ENCODE peak calls at places on chromosomes 12 and 14, in six cellular contexts. X, H, A, Z, Y and D are unnamed samples.

GRCh38 chr12:122981036-122981471 is 573 bp downstream of the ARL6IP4 start:
- DNase-seq in X (no peak), H (no peak), A (no peak), Z (no peak), Y (no peak), D (no peak)

GRCh38 chr12:127559349-127560040 is 707.5 kb upstream of the TMEM132C start:
- DNase-seq in X (peak), H (peak), A (peak), Z (no peak), Y (no peak), D (peak)

GRCh38 chr12:24500466-24501232 is 448.3 kb downstream of the BCAT1 start:
- DNase-seq in X (peak), H (no peak), A (no peak), Z (no peak), Y (no peak), D (no peak)

GRCh38 chr12:120826335-120826734 is 77.8 kb downstream of the SPPL3 start:
- DNase-seq in X (no peak), H (no peak), A (no peak), Z (no peak), Y (no peak), D (no peak)

GRCh38 chr12:54337280-54337842 is 12.4 kb downstream of the COPZ1 start:
- DNase-seq in X (no peak), H (no peak), A (no peak), Z (no peak), Y (no peak), D (no peak)

GRCh38 chr14:68846466-68846865 is 53.6 kb upstream of the ZFP36L1 start:
- DNase-seq in X (no peak), H (no peak), A (no peak), Z (no peak), Y (no peak), D (no peak)

GRCh38 chr12:72747460-72747859 is 475.3 kb downstream of the TRHDE start:
- DNase-seq in X (no peak), H (no peak), A (no peak), Z (no peak), Y (no peak), D (no peak)

GRCh38 chr14:52023518-52023917 is 34.2 kb downstream of the RTRAF start:
- DNase-seq in X (peak), H (peak), A (no peak), Z (no peak), Y (no peak), D (no peak)

GRCh38 chr12:77382096-77382742 is 316.9 kb upstream of the E2F7 start:
- DNase-seq in X (no peak), H (no peak), A (no peak), Z (no peak), Y (no peak), D (no peak)

GRCh38 chr14:100575266-100575995 is 11.8 kb downstream of the BEGAIN start:
- DNase-seq in X (no peak), H (no peak), A (no peak), Z (no peak), Y (no peak), D (no peak)

GRCh38 chr12:132366341-132366861 is 37.0 kb upstream of the GALNT9 start:
- DNase-seq in X (no peak), H (no peak), A (no peak), Z (no peak), Y (no peak), D (no peak)

GRCh38 chr14:85535916-85536834 is 6.2 kb downstream of the FLRT2 start:
- DNase-seq in X (peak), H (peak), A (no peak), Z (no peak), Y (no peak), D (no peak)

GRCh38 chr12:131605304-131605829 is 105.5 kb upstream of the SFSWAP start:
- DNase-seq in X (no peak), H (no peak), A (no peak), Z (no peak), Y (no peak), D (no peak)

GRCh38 chr12:84077692-84078091 is 834.9 kb downstream of the SLC6A15 start:
- DNase-seq in X (no peak), H (no peak), A (no peak), Z (no peak), Y (no peak), D (no peak)

GRCh38 chr12:31362115-31362758 is 36.3 kb upstream of the SINHCAF start:
- DNase-seq in X (no peak), H (no peak), A (peak), Z (no peak), Y (no peak), D (peak)

GRCh38 chr14:85534914-85535313 is 5.0 kb downstream of the FLRT2 start:
- DNase-seq in X (no peak), H (no peak), A (no peak), Z (no peak), Y (no peak), D (no peak)

GRCh38 chr12:54001283-54002187 is 1.6 kb downstream of the HOXC9 start:
- DNase-seq in X (no peak), H (no peak), A (no peak), Z (no peak), Y (no peak), D (no peak)

GRCh38 chr12:9910716-9911421 is 21.3 kb downstream of the CLEC2A start:
- DNase-seq in X (no peak), H (no peak), A (no peak), Z (no peak), Y (no peak), D (no peak)

GRCh38 chr14:104283197-104284106 is 145.1 kb downstream of the KIF26A start:
- DNase-seq in X (no peak), H (no peak), A (peak), Z (no peak), Y (no peak), D (no peak)

GRCh38 chr12:130440411-130441080 is 102.9 kb downstream of the PIWIL1 start:
- DNase-seq in X (no peak), H (no peak), A (no peak), Z (no peak), Y (no peak), D (no peak)

GRCh38 chr12:69540606-69541386 is 44.5 kb upstream of the CCT2 start:
- DNase-seq in X (peak), H (peak), A (no peak), Z (no peak), Y (no peak), D (no peak)

GRCh38 chr12:62600038-62600437 is 133.4 kb downstream of the MON2 start:
- DNase-seq in X (no peak), H (peak), A (no peak), Z (no peak), Y (no peak), D (no peak)
- TF ChIP-seq CTCF in X (peak), H (peak), A (no peak), Z (peak), Y (peak), D (no peak)

DNA sequence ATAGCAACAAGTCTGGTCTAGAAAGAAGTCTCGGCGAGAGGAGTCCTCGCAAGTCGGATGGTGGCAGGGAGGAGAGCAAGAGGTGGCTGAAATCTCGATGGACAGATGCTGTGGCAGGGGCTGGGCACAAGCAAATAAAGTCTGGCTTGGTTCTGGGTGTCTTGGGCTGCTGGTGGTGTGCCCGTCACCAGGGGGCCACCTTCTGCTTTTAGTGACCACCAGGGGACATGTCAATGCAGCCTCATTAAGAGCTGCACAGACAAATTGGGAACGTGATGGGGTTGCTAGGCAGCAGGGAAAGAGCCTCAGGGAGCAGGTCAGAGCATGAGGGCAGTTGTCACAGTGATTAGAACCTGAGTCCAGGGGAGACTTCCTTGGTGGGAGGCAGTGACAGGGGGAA is 43.9 kb downstream of the LRRC74A start:
- DNase-seq in X (no peak), H (peak), A (no peak), Z (no peak), Y (no peak), D (no peak)
- TF ChIP-seq CTCF in X (peak), H (peak), A (no peak), Z (no peak), Y (peak), D (no peak)

GRCh38 chr14:30185832-30186231 is 258.2 kb upstream of the PRKD1 start:
- DNase-seq in X (no peak), H (no peak), A (no peak), Z (no peak), Y (no peak), D (no peak)
- TF ChIP-seq CTCF in X (peak), H (peak), A (no peak), Z (peak), Y (peak), D (no peak)

DNA sequence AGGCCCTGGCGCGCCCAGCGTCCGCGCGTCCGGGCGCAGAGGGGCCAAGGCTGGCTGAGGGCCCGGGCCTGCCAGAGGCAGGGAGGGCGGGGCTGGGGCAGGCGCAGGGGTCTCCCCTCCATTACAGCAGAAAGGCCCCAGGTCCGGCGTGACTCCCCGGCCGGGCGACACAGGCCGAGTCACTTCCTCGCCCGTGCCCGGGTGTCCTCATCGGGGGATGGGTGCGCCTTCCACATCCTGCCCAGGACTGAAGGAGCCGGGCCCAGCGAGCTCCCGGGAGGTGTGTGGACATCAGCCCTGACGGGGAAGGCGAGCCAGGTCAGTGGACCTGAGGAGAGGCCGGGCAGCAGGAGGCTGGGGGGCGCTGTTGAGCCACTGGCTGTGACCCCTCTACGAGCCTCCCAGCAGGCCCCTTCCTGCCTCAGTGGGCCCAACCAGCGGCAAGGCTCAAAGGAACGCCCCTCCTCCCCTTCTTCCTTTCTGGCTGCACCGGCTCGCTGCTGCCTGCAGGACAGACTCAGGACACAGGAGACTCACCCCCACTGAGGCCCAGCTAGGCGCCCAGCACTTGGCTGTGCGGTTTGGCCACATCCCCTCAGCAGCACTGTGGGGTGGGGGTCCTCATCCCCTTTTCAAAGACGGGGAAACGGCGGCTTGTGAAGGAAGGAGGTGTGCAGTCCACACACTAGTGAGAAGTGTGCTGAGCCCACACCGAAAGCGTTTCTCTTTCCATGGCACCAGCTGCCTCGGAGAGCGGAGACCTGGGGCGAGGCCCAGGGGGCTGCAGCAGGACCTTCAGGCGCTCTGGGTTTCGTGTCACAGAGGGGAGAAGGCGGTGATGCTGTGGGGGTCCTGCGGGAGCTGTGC is 606 bp downstream of the TNFAIP2 start:
- DNase-seq in X (no peak), H (no peak), A (no peak), Z (peak), Y (no peak), D (no peak)
- TF ChIP-seq CTCF in X (peak), H (peak), A (no peak), Z (peak), Y (peak), D (no peak)

GRCh38 chr12:89245090-89245489 is 107.2 kb downstream of the DUSP6 start:
- DNase-seq in X (no peak), H (peak), A (no peak), Z (no peak), Y (no peak), D (no peak)
- TF ChIP-seq CTCF in X (no peak), H (no peak), A (no peak), Z (no peak), Y (no peak), D (no peak)

GRCh38 chr14:63362305-63362914 is 43.7 kb upstream of the GPHB5 start:
- DNase-seq in X (no peak), H (no peak), A (peak), Z (no peak), Y (no peak), D (no peak)

GRCh38 chr14:63357841-63358240 is 39.1 kb upstream of the GPHB5 start:
- DNase-seq in X (no peak), H (no peak), A (no peak), Z (no peak), Y (no peak), D (no peak)

GRCh38 chr14:63361790-63362189 is 43.1 kb upstream of the GPHB5 start:
- DNase-seq in X (no peak), H (no peak), A (no peak), Z (no peak), Y (no peak), D (no peak)
- TF ChIP-seq CTCF in X (no peak), H (no peak), A (no peak), Z (no peak), Y (no peak), D (no peak)